ENCODE peak calls at places on chromosomes 16 and 17, in seven cellular contexts. P is stimulated activated naive CD8-positive, alpha-beta T cell treated with anti-CD3 and anti-CD28 coated beads, Interleukin-15, Interleukin-2, amounts not matched to agents 100 U/mL and 50 U/mL, for 24 hours; H is MM.1S; V is GM13976; Q is PC-3; L is SHP77; U is substantia nigra. M is an unnamed sample.

GRCh38 chr17:81004336-81005015 is 12.8 kb downstream of the CHMP6 start:
- DNase-seq in V (peak), H (no peak), P (peak), U (no peak), Q (no peak), L (no peak), M (no peak)

GRCh38 chr17:65294184-65294719 is 157.1 kb downstream of the RGS9 start:
- DNase-seq in H (peak), P (peak), V (peak), Q (peak), U (peak), L (peak), M (peak)

GRCh38 chr17:51044964-51045363 is 75.7 kb downstream of the SPAG9 start:
- DNase-seq in Q (no peak), H (no peak), L (no peak), U (peak), P (no peak), V (no peak), M (no peak)

GRCh38 chr17:74759941-74760340 is 11.5 kb downstream of the NHERF1 start:
- DNase-seq in V (no peak), P (no peak), H (no peak), Q (peak), L (no peak), U (no peak), M (no peak)

GRCh38 chr17:22123536-22124281 is 431.4 kb downstream of the KCNJ18 start:
- DNase-seq in H (no peak), P (no peak), Q (no peak), U (no peak), L (no peak), V (no peak), M (no peak)

GRCh38 chr17:73371846-73372245 is 60.0 kb upstream of the CDC42EP4 start:
- DNase-seq in Q (peak), U (no peak), V (no peak), H (no peak), L (no peak), P (no peak), M (no peak)

GRCh38 chr16:4803479-4804243 is 1.2 kb upstream of the ROGDI start:
- DNase-seq in H (no peak), U (no peak), V (no peak), L (no peak), P (no peak), Q (no peak), M (no peak)

GRCh38 chr17:71987634-71988033 is 133.2 kb upstream of the SOX9 start:
- DNase-seq in H (peak), L (no peak), Q (peak), V (no peak), P (no peak), U (no peak), M (no peak)

GRCh38 chr17:60534010-60534555 is 8.0 kb upstream of the APPBP2 start:
- DNase-seq in P (no peak), U (no peak), V (no peak), Q (no peak), H (no peak), L (no peak), M (no peak)

GRCh38 chr16:19879241-19879792 is 5.3 kb downstream of the GPRC5B start:
- DNase-seq in Q (no peak), H (no peak), P (no peak), V (no peak), U (no peak), L (peak), M (no peak)

GRCh38 chr17:35871415-35871814 is 2.7 kb upstream of the HEATR9 start:
- DNase-seq in P (no peak), U (no peak), Q (no peak), V (no peak), H (no peak), L (no peak), M (no peak)

GRCh38 chr17:77555741-77556291 is 402.7 kb upstream of the TNRC6C start:
- DNase-seq in U (peak), Q (peak), L (peak), P (no peak), V (no peak), H (no peak), M (no peak)

M was measured in GM10248.